ENCODE peak calls at places on chromosome 5, in six cellular contexts. V is brain microvascular endothelial cell, F is AG09309, Y is cardiac fibroblast, Z is tibial artery, U is prostate gland. Q is an unnamed sample.

GRCh38 chr5:72673180-72673579 is 143.3 kb upstream of the TNPO1 start:
- DNase-seq in U (no peak), Y (no peak), F (no peak), V (no peak), Z (no peak), Q (no peak)

GRCh38 chr5:90548069-90548593 is 10.5 kb upstream of the ADGRV1 start:
- DNase-seq in F (no peak), Z (no peak), U (peak), V (peak), Y (no peak), Q (no peak)

GRCh38 chr5:160263326-160263850 is 34.1 kb downstream of the FABP6 start:
- DNase-seq in F (no peak), Y (no peak), V (no peak), U (no peak), Z (no peak), Q (no peak)

GRCh38 chr5:54835642-54836041 is 149.8 kb downstream of the ESM1 start:
- DNase-seq in V (peak), Y (peak), Z (no peak), U (no peak), F (no peak), Q (no peak)

GRCh38 chr5:161420526-161420925 is 126.0 kb downstream of the GABRB2 start:
- DNase-seq in V (no peak), U (no peak), Y (no peak), F (no peak), Z (no peak), Q (no peak)

GRCh38 chr5:130237721-130238120 is 333.5 kb downstream of the CHSY3 start:
- DNase-seq in Y (no peak), Z (no peak), V (no peak), U (no peak), F (no peak), Q (no peak)

GRCh38 chr5:120632430-120632829 is 168.3 kb downstream of the PRR16 start:
- DNase-seq in Y (no peak), V (no peak), Z (no peak), U (no peak), F (no peak), Q (no peak)

GRCh38 chr5:125607018-125607417 is 816.2 kb upstream of the GRAMD2B start:
- DNase-seq in U (no peak), Y (peak), Z (no peak), F (no peak), V (peak), Q (no peak)

GRCh38 chr5:40046792-40047191 is 622.0 kb upstream of the DAB2 start:
- DNase-seq in F (no peak), U (no peak), Z (no peak), Y (peak), V (peak), Q (peak)

GRCh38 chr5:171523781-171524180 is 104.3 kb downstream of the FGF18 start:
- DNase-seq in Z (no peak), F (no peak), U (no peak), V (no peak), Y (no peak), Q (no peak)

GRCh38 chr5:142740903-142741302 is 29.3 kb upstream of the ARHGAP26 start:
- DNase-seq in U (no peak), Y (no peak), V (no peak), Z (no peak), F (peak), Q (no peak)

GRCh38 chr5:158514353-158514960 is 585.3 kb downstream of the EBF1 start:
- DNase-seq in Y (peak), U (no peak), F (no peak), Z (no peak), V (peak), Q (peak)

GRCh38 chr5:1193591-1193985 is 7.8 kb upstream of the SLC6A19 start:
- DNase-seq in F (no peak), U (no peak), Y (no peak), V (no peak), Z (no peak), Q (no peak)

GRCh38 chr5:1889321-1890065 is 6.8 kb upstream of the IRX4 start:
- DNase-seq in Y (no peak), V (no peak), Z (no peak), F (no peak), U (no peak), Q (peak)

GRCh38 chr5:138180183-138180782 is 1.4 kb downstream of the KIF20A start:
- DNase-seq in V (peak), Z (no peak), Y (peak), U (no peak), F (peak), Q (peak)

GRCh38 chr5:171412186-171412585 is 7.3 kb upstream of the FGF18 start:
- DNase-seq in U (no peak), Z (no peak), F (no peak), Y (no peak), V (no peak), Q (no peak)

GRCh38 chr5:138635268-138635667 is 60.1 kb upstream of the HSPA9 start:
- DNase-seq in V (no peak), Y (no peak), F (peak), Z (no peak), U (peak), Q (no peak)

GRCh38 chr5:108420182-108420581 is 38.3 kb upstream of the FBXL17 start:
- DNase-seq in V (no peak), U (no peak), Z (no peak), Y (no peak), F (no peak), Q (no peak)

GRCh38 chr5:17021363-17021932 is 85.4 kb upstream of the MYO10 start:
- DNase-seq in F (no peak), Z (no peak), V (no peak), Y (peak), U (no peak), Q (peak)

GRCh38 chr5:140049713-140050112 is 6.6 kb upstream of the NRG2 start:
- DNase-seq in Y (no peak), U (no peak), F (no peak), Z (no peak), V (no peak), Q (no peak)

GRCh38 chr5:174338204-174339010 is 292.9 kb downstream of the NSG2 start:
- DNase-seq in V (no peak), F (no peak), U (no peak), Y (no peak), Z (no peak), Q (no peak)

GRCh38 chr5:93044860-93045666 is 536.0 kb downstream of the NR2F1-AS1 start:
- DNase-seq in F (no peak), Z (no peak), Y (no peak), U (no peak), V (no peak), Q (no peak)

GRCh38 chr5:9165567-9165966 is 380.3 kb downstream of the SEMA5A start:
- DNase-seq in U (no peak), F (no peak), Z (no peak), V (no peak), Y (no peak), Q (no peak)

GRCh38 chr5:38926121-38926520 is 80.3 kb downstream of the OSMR start:
- DNase-seq in Z (no peak), V (peak), Y (peak), U (no peak), F (no peak), Q (no peak)

GRCh38 chr5:98474802-98475201 is 298.7 kb upstream of the RGMB start:
- DNase-seq in Z (no peak), V (no peak), U (no peak), Y (no peak), F (no peak), Q (no peak)

GRCh38 chr5:128546658-128547281 is 8.7 kb upstream of the FBN2 start:
- DNase-seq in Z (no peak), F (no peak), U (no peak), V (no peak), Y (peak), Q (peak)

GRCh38 chr5:58114324-58114723 is 345.6 kb downstream of the PLK2 start:
- DNase-seq in Y (peak), V (peak), Z (no peak), U (no peak), F (peak), Q (peak)

GRCh38 chr5:72151646-72152045 is 44.4 kb downstream of the MAP1B start:
- DNase-seq in Z (no peak), F (no peak), V (no peak), Y (no peak), U (no peak), Q (no peak)

GRCh38 chr5:157049605-157050004 is 9.3 kb downstream of the HAVCR1 start:
- DNase-seq in V (no peak), F (peak), Y (no peak), Z (no peak), U (no peak), Q (no peak)

GRCh38 chr5:66959668-66960067 is 236.9 kb downstream of the CD180 start:
- DNase-seq in F (no peak), Z (no peak), U (no peak), V (peak), Y (peak), Q (peak)

GRCh38 chr5:7741415-7742065 is 109.4 kb downstream of the CFAP90 start:
- DNase-seq in F (no peak), Y (no peak), U (no peak), Z (no peak), V (no peak), Q (no peak)

GRCh38 chr5:1805736-1806135 is 4.5 kb downstream of the NDUFS6 start:
- DNase-seq in Y (no peak), Z (peak), V (no peak), F (no peak), U (no peak), Q (no peak)

DNA sequence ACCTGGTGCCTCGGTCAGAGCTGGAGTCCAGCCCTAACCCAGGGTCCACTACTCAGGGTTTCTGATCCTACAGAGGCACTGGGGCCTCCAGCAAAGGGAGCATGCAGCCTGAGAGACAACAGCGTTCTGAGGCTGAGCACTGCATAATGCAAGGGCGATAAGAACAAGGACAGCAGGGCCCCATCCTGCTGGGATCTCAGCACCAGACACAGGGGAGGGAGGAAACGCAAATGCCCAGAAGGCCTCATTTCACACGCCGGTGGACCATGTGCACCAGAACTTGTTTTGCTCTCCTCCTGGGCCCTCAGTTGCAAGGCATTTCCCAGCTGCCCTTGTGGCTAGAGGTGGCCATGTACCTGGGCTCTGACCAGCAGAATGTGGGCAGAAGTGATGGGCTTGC is 62.9 kb downstream of the C5orf15 start:
- DNase-seq in Y (no peak), Z (no peak), U (no peak), V (no peak), F (no peak), Q (no peak)
- H3K4me3 ChIP-seq in Y (no peak), Z (no peak), U (no peak), V (no peak), F (no peak), Q (no peak)

DNA sequence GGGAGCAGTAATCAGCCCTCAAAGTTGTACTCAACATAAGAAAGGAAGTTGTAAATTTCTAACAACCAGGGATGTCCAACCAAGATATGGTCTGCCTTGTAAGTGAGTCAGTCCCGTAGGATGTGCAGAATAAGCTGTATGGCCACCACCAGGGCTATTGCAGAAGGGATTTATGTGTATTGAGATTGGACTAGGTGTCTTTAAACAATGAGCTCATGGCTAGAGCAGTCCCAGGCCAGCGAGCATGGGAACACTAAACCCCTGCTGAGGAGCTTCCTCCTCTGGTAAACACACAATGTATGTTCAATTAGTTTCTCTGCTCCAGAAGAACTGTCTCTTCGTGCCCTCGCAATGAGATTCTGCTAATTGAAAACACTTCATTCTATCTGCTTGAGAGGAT is 154.9 kb downstream of the FAM114A2 start:
- DNase-seq in F (peak), U (no peak), V (peak), Z (no peak), Y (no peak), Q (no peak)
- TF ChIP-seq CTCF in F (no peak), U (no peak), V (no peak), Z (no peak), Y (no peak), Q (no peak)

GRCh38 chr5:178576591-178577351 is 13.4 kb downstream of the COL23A1 start:
- DNase-seq in Z (no peak), F (no peak), U (no peak), Y (no peak), V (no peak), Q (no peak)
- H3K4me3 ChIP-seq in Z (no peak), F (no peak), U (peak), Y (no peak), V (no peak), Q (no peak)

GRCh38 chr5:132067941-132068808 is 5.4 kb upstream of the CSF2 start:
- DNase-seq in Z (no peak), V (no peak), Y (no peak), F (no peak), U (no peak), Q (no peak)

GRCh38 chr5:132067451-132067850 is 6.1 kb upstream of the CSF2 start:
- DNase-seq in V (no peak), Z (no peak), Y (no peak), U (no peak), F (no peak), Q (no peak)

GRCh38 chr5:132065951-132066701 is 5.7 kb downstream of the IL3 start:
- DNase-seq in V (no peak), Y (no peak), U (no peak), F (no peak), Z (no peak), Q (no peak)

GRCh38 chr5:132065351-132065937 is 5.0 kb downstream of the IL3 start:
- DNase-seq in Y (peak), Z (no peak), V (peak), U (no peak), F (no peak), Q (peak)

DNA sequence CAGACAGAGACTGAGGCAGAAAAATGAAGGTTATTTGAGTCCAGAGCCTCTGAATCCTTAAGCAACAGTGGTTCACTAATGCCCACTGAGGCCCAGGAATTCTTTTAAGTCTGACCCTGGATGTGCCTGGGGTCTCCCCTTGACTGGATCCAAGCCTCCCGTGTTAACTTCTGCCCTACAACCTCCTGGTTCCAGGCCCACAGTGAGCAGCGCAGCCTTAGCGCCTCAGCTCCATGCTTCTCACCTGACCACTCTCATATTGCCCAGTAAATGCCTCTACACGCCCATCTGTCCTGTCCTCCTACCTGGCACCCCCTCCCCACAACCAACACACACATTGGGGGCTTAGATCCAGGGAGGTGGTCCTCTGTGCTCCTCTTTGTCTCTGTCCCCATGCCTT is 6.4 kb downstream of the IL3 start:
- DNase-seq in Z (no peak), U (no peak), F (no peak), Y (no peak), V (no peak), Q (no peak)
- TF ChIP-seq CTCF in Z (no peak), U (no peak), F (no peak), Y (no peak), V (no peak), Q (no peak)

GRCh38 chr5:79508794-79509193 is 5.1 kb downstream of the HOMER1 start:
- DNase-seq in Y (no peak), V (no peak), U (no peak), F (no peak), Z (no peak), Q (no peak)
- H3K4me3 ChIP-seq in Y (no peak), V (no peak), U (no peak), F (no peak), Z (no peak), Q (no peak)

DNA sequence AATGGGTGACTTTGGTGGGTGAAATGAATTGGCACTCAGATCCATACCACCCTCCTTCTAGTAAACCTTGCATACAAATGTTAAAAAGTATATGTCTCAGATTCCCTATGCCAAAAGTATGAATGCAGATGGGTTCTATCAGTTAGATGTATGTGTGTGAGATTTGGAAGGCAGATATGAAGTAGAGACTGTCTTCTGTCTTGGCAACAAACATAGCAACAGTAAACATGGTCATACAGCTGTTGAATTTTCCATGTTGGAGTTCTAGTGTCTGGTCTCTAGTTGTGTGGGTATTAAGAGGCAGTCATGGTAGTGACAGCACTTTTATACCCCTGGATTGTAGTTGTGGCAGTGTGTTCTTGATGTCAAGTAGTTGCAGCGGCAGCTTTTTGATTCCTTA is 125.6 kb upstream of the PITX1 start:
- DNase-seq in Y (no peak), Z (no peak), V (no peak), U (no peak), F (no peak), Q (no peak)
- TF ChIP-seq CTCF in Y (no peak), Z (no peak), V (no peak), U (no peak), F (no peak), Q (no peak)

DNA sequence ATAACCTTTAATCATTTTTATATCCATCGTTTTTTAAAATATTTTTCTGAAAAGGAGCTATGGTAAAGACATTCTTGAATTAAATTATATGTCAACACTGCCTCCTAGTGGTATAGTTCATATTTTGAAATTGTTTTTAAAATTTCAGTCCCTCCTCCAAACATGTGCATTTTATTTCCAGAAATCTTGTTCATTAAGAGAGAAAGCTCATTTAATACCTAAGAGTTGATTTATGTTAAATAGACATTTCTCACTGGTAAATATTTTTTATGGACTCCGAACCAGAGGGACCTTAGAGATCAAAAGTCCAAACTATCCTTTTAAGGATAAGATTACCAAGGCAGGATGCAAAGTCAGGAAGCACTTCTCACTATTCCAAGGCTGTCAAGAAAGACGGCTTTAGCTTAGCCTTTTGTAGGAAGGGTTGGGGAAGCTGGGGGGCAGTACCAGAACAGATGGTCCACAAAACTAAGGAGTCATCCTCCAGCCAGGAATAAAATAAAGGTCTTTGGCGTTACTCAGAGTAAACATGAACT is 21.6 kb downstream of the BHMT start:
- DNase-seq in F (no peak), V (no peak), U (no peak), Z (no peak), Y (peak), Q (peak)
- H3K4me3 ChIP-seq in F (peak), V (peak), U (peak), Z (peak), Y (no peak), Q (peak)

DNA sequence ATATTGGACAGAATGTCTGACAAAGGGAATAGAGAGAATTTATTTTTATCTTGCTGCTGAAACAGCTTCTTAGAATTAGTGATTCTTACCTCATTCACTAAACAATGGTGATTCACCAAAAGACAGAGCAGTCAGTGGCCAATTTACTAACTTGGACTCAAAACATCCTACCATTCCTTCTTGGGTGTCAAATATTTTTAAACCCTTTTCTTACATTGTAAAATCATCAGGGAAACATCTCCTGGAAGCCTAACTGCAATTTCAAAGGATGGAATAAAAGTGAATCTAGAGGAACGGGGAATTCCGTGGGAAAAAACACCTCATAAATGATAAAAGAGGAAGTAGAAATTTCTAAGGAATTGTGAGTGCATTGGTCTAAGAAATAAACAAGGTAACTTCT is 97.7 kb downstream of the LHFPL2 start:
- DNase-seq in U (no peak), F (no peak), Y (peak), Z (no peak), V (no peak), Q (no peak)
- TF ChIP-seq CTCF in U (no peak), F (no peak), Y (no peak), Z (no peak), V (no peak), Q (no peak)